ENCODE peak calls at places on chromosomes 11 and 22, in four cellular contexts. K is K562, W is A549, D is GM12878. C is an unnamed sample.

GRCh38 chr22:18000441-18001039 is 23.8 kb downstream of the MICAL3 start:
- DNase-seq in W (no peak), K (no peak), D (no peak), C (no peak)

GRCh38 chr11:36024716-36025115 is 80.9 kb downstream of the LDLRAD3 start:
- DNase-seq in W (no peak), D (no peak), K (no peak), C (no peak)

GRCh38 chr22:19674129-19674928 is 40.0 kb upstream of the SEPTIN5 start:
- DNase-seq in K (no peak), D (no peak), W (no peak), C (no peak)

GRCh38 chr11:78037056-78037455 is 14.0 kb upstream of the KCTD14 start:
- DNase-seq in W (no peak), D (no peak), K (no peak), C (no peak)

GRCh38 chr11:1161410-1162152 is 3.8 kb downstream of the MUC5AC start:
- DNase-seq in W (no peak), K (no peak), D (no peak), C (no peak)

GRCh38 chr11:69425444-69425843 is 56.0 kb upstream of the LINC01488 start:
- DNase-seq in D (no peak), W (no peak), K (no peak), C (no peak)

GRCh38 chr11:85826096-85826855 is 15.3 kb upstream of the SYTL2 start:
- DNase-seq in K (no peak), D (no peak), W (peak; percentile 84), C (peak; percentile 47)

GRCh38 chr11:27532652-27533325 is 26.2 kb upstream of the LIN7C start:
- DNase-seq in D (no peak), K (no peak), W (no peak), C (peak; percentile 9)

GRCh38 chr11:113773092-113773415 is 438 bp downstream of the ZW10 start:
- DNase-seq in K (peak; percentile 48), D (no peak), W (peak; percentile 5), C (peak; percentile 25)

GRCh38 chr11:66071326-66071870 is 1.3 kb downstream of the PACS1 start:
- DNase-seq in D (no peak), K (no peak), W (no peak), C (no peak)

GRCh38 chr22:35424761-35425160 is 24.8 kb downstream of the MCM5 start:
- DNase-seq in W (no peak), K (no peak), D (no peak), C (no peak)

GRCh38 chr11:84947970-84948600 is 679.1 kb downstream of the DLG2 start:
- DNase-seq in K (no peak), W (no peak), D (no peak), C (peak; percentile 7)

GRCh38 chr22:45688606-45689080 is 17.0 kb downstream of the ATXN10 start:
- DNase-seq in K (no peak), W (peak; percentile 37), D (no peak), C (peak; percentile 90)

GRCh38 chr11:46738887-46739286 is 19.9 kb downstream of the F2 start:
- DNase-seq in D (no peak), K (no peak), W (no peak), C (no peak)

GRCh38 chr11:67504950-67505561 is at the start of gene PITPNM1:
- DNase-seq in W (peak; percentile 62), D (no peak), K (peak; percentile 82), C (peak; percentile 24)

GRCh38 chr11:72924568-72925190 is 110.5 kb downstream of the ATG16L2 start:
- DNase-seq in D (peak; percentile 13), K (no peak), W (peak; percentile 11), C (peak; percentile 57)

GRCh38 chr22:47437636-47438035 is 675.2 kb downstream of the TBC1D22A start:
- DNase-seq in K (no peak), D (no peak), W (no peak), C (no peak)
- TF ChIP-seq BHLHE40 in K (no peak), D (no peak), W (no peak), C (no peak)

DNA sequence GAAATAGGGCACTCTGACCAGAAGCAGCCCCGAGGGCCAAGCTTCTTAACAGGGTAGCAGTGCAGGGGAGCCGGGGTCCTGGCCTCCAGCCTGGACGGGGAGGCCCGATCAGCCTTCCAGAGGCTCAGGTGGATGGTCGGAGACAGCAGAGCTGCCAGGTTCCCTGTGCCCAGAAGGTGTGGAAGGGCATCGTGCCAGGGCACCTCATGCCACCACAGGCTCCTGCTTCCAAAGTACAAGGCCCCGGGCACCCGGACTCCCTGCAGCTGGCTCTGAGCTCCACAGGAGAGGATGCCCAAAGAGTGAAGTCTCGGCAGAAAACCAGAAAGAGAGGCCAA is 14.3 kb downstream of the EHD1 start:
- DNase-seq in D (no peak), K (no peak), W (no peak), C (no peak)
- TF ChIP-seq ELK1 in D (no peak), K (no peak), W (no peak), C (no peak)

DNA sequence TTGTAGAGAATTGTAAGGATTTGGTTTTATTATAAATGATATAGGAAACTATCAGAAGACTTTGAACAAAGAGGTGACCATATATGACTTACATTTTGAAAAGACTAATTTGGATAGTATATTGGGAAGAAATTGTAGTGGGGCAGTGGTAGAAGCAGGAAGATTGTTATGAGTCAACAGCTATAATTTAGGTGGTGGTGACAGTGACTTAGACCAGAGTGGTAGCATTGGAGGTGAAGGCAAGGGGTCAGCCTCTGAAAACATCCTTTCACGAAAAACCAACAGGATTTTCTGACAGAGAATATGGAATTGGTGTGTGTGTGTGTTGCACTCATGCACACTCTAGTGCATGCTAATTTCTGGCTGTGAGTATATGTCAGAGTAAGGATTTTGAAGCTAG is 8.1 kb upstream of the HBE1 start:
- DNase-seq in D (no peak), W (no peak), K (no peak), C (no peak)
- TF ChIP-seq CEBPB in D (no peak), W (no peak), K (no peak), C (no peak)

DNA sequence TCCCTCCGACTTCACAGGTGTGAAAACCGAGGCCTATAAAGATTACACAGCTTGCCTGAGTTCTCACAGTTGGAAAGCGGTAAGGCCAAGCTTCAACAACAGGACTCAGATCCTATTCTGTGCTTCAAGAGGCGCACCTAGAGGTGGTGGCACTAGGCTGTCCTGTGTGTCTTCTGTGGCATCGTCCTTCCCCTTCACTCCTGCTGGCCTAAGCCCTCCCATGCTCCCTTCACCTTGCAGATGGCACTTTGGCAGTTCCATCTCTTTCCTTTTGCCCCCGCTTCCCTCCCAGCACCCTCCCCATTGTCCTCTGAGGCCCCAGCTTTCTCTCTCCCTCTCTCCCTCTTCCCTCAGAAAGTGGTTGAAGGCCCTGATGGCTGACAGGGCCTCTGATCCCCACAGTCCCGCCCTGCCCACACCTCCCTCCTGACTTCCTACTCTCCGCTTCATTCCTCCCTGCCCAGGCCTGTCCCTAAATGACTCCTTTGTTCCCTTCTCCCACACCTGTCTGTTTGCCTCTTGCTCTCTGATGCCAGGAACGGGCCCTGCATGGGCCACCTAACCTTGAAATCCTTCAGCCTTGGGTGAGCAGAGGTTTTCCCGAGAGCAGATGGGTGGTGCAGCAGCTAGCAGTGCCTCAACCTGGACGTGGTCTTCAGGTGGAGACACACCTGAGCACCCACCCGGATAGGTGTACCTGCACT is 5.8 kb downstream of the TRIM29 start:
- DNase-seq in K (no peak), W (no peak), D (no peak), C (no peak)
- TF ChIP-seq BHLHE40 in K (no peak), W (no peak), D (no peak), C (no peak)

GRCh38 chr22:39239561-39240423 is 5.0 kb downstream of the PDGFB start:
- DNase-seq in D (no peak), W (no peak), K (no peak), C (no peak)
- TF ChIP-seq ELK1 in D (no peak), W (no peak), K (no peak), C (no peak)

GRCh38 chr11:116951762-116952161 is 114.3 kb upstream of the APOA1 start:
- DNase-seq in D (no peak), K (no peak), W (no peak), C (no peak)

GRCh38 chr11:116950210-116950609 is 112.8 kb upstream of the APOA1 start:
- DNase-seq in K (no peak), D (no peak), W (no peak), C (no peak)

GRCh38 chr11:116946414-116946813 is 109.0 kb upstream of the APOA1 start:
- DNase-seq in D (no peak), K (no peak), W (no peak), C (peak; percentile 59)

GRCh38 chr11:116953525-116954284 is 116.3 kb upstream of the APOA1 start:
- DNase-seq in W (no peak), D (no peak), K (no peak), C (no peak)

GRCh38 chr11:116948375-116948774 is 111.0 kb upstream of the APOA1 start:
- DNase-seq in D (no peak), K (no peak), W (no peak), C (peak; percentile 54)
- TF ChIP-seq CEBPB in D (no peak), K (no peak), W (no peak), C (no peak)

GRCh38 chr11:60915250-60915914 is 1.4 kb downstream of the TMEM109 start:
- DNase-seq in W (peak; percentile 69), D (peak; percentile 69), K (no peak), C (peak; percentile 50)
- TF ChIP-seq BHLHE40 in W (no peak), D (peak; percentile 67), K (no peak), C (no peak)

GRCh38 chr11:60929774-60930173 is 5.5 kb downstream of the TMEM132A start:
- DNase-seq in W (no peak), D (no peak), K (no peak), C (no peak)
- TF ChIP-seq ELK1 in W (no peak), D (no peak), K (no peak), C (no peak)

C was measured in IMR-90.